ENCODE peak calls at places on chromosomes 7 and 10, in four cellular contexts. L is NCI-H1105 treated with DMSO at 0.1 percent for 48 hours, O is occipital lobe, D is LNCaP clone FGC. E is an unnamed sample.
A peak's percentile ranks its signal among the peaks of the same experiment; 100 is the strongest.

GRCh38 chr10:89213191-89213808 is 6.2 kb upstream of the CH25H start:
- DNase-seq in O (no peak), D (peak; percentile 26), L (peak; percentile 15), E (no peak)

GRCh38 chr7:142263598-142264380 is 5.9 kb upstream of the PRSS58 start:
- DNase-seq in O (no peak), L (no peak), D (no peak), E (no peak)

GRCh38 chr7:142689439-142690168 is 59.7 kb upstream of the PRSS1 start:
- DNase-seq in D (no peak), O (no peak), L (peak; percentile 88), E (no peak)

GRCh38 chr7:17706734-17707133 is 233.6 kb downstream of the SNX13 start:
- DNase-seq in L (peak; percentile 83), O (peak; percentile 31), D (peak; percentile 49), E (peak; percentile 40)

GRCh38 chr10:92662852-92663251 is 26.9 kb upstream of the HHEX start:
- DNase-seq in L (no peak), O (no peak), D (no peak), E (no peak)

GRCh38 chr10:124722812-124723783 is 21.1 kb downstream of the FAM53B start:
- DNase-seq in D (no peak), O (no peak), L (no peak), E (peak; percentile 53)

GRCh38 chr10:88901610-88902327 is 21.7 kb downstream of the STAMBPL1 start:
- DNase-seq in D (no peak), O (no peak), L (no peak), E (no peak)

GRCh38 chr7:32658034-32658944 is 163.0 kb downstream of the AVL9 start:
- DNase-seq in D (peak; percentile 1), O (no peak), L (no peak), E (no peak)

GRCh38 chr7:151755131-151755787 is 121.7 kb downstream of the PRKAG2 start:
- DNase-seq in L (no peak), D (no peak), O (no peak), E (no peak)

GRCh38 chr10:117617664-117618063 is 75.1 kb downstream of the EMX2 start:
- DNase-seq in L (no peak), D (no peak), O (no peak), E (no peak)

GRCh38 chr10:77633376-77633775 is 4.2 kb downstream of the KCNMA1 start:
- DNase-seq in D (no peak), L (no peak), O (no peak), E (no peak)

GRCh38 chr10:70142555-70142954 is 3.9 kb downstream of the TYSND1 start:
- DNase-seq in L (no peak), O (no peak), D (no peak), E (no peak)

GRCh38 chr10:71736570-71737355 is 17.2 kb upstream of the C10orf105 start:
- DNase-seq in L (no peak), O (no peak), D (peak; percentile 77), E (no peak)